ENCODE peak calls at places on chromosomes 12 and 14, in four cellular contexts. One of them, this sample, is unnamed.

GRCh38 chr12:94336201-94336915 is 123.3 kb downstream of the CEP83 start:
- DNase-seq in GM23338: no peak
- DNase-seq in ovary: no peak
- DNase-seq in left ventricle myocardium inferior: no peak
- DNase-seq in this sample: peak

GRCh38 chr12:131773582-131774221 is 54.5 kb upstream of the MMP17 start:
- DNase-seq in ovary: no peak
- DNase-seq in left ventricle myocardium inferior: no peak
- DNase-seq in GM23338: peak
- DNase-seq in this sample: no peak

GRCh38 chr12:8038659-8039114 is 6.2 kb downstream of the FOXJ2 start:
- DNase-seq in ovary: no peak
- DNase-seq in GM23338: peak
- DNase-seq in left ventricle myocardium inferior: peak
- DNase-seq in this sample: peak

GRCh38 chr14:84535491-84535890 is 994.5 kb upstream of the FLRT2 start:
- DNase-seq in ovary: no peak
- DNase-seq in left ventricle myocardium inferior: no peak
- DNase-seq in GM23338: no peak
- DNase-seq in this sample: no peak

GRCh38 chr14:89214221-89214965 is 202.6 kb downstream of the FOXN3 start:
- DNase-seq in left ventricle myocardium inferior: peak
- DNase-seq in GM23338: peak
- DNase-seq in ovary: no peak
- DNase-seq in this sample: peak

GRCh38 chr14:21086908-21087293 is 11.6 kb downstream of the ZNF219 start:
- DNase-seq in left ventricle myocardium inferior: no peak
- DNase-seq in GM23338: no peak
- DNase-seq in ovary: no peak
- DNase-seq in this sample: no peak

GRCh38 chr14:69694730-69695663 is 71.9 kb upstream of the SRSF5 start:
- DNase-seq in ovary: no peak
- DNase-seq in GM23338: no peak
- DNase-seq in left ventricle myocardium inferior: no peak
- DNase-seq in this sample: peak

GRCh38 chr14:61197416-61197815 is 83.7 kb downstream of the TMEM30B start:
- DNase-seq in GM23338: no peak
- DNase-seq in left ventricle myocardium inferior: no peak
- DNase-seq in ovary: no peak
- DNase-seq in this sample: no peak

GRCh38 chr14:69921052-69921451 is 41.8 kb downstream of the SMOC1 start:
- DNase-seq in left ventricle myocardium inferior: no peak
- DNase-seq in ovary: no peak
- DNase-seq in GM23338: no peak
- DNase-seq in this sample: peak

GRCh38 chr12:47777741-47778558 is 4.9 kb downstream of the SLC48A1 start:
- DNase-seq in ovary: no peak
- DNase-seq in GM23338: no peak
- DNase-seq in left ventricle myocardium inferior: peak
- DNase-seq in this sample: no peak

GRCh38 chr14:45253070-45253753 is at the start of gene MIS18BP1:
- DNase-seq in ovary: peak
- DNase-seq in GM23338: peak
- DNase-seq in left ventricle myocardium inferior: peak
- DNase-seq in this sample: peak

GRCh38 chr12:50222275-50222783 is 55.2 kb upstream of the CERS5 start:
- DNase-seq in ovary: peak
- DNase-seq in GM23338: peak
- DNase-seq in left ventricle myocardium inferior: peak
- DNase-seq in this sample: peak

GRCh38 chr12:86154620-86155019 is 101.6 kb downstream of the MGAT4C start:
- DNase-seq in left ventricle myocardium inferior: no peak
- DNase-seq in GM23338: no peak
- DNase-seq in ovary: no peak
- DNase-seq in this sample: no peak

GRCh38 chr12:43329381-43329780 is 222.6 kb downstream of the ADAMTS20 start:
- DNase-seq in GM23338: no peak
- DNase-seq in ovary: no peak
- DNase-seq in left ventricle myocardium inferior: no peak
- DNase-seq in this sample: no peak

GRCh38 chr12:132517013-132517739 is 27.2 kb downstream of the FBRSL1 start:
- DNase-seq in GM23338: no peak
- DNase-seq in left ventricle myocardium inferior: no peak
- DNase-seq in ovary: no peak
- DNase-seq in this sample: no peak

GRCh38 chr12:94615284-94616216 is 34.8 kb downstream of the TMCC3 start:
- DNase-seq in GM23338: no peak
- DNase-seq in left ventricle myocardium inferior: peak
- DNase-seq in ovary: no peak
- DNase-seq in this sample: peak

GRCh38 chr12:93572712-93573551 is 457 bp downstream of the SOCS2 start:
- DNase-seq in left ventricle myocardium inferior: peak
- DNase-seq in GM23338: peak
- DNase-seq in ovary: peak
- DNase-seq in this sample: peak

GRCh38 chr14:36659010-36659821 is 2.4 kb upstream of the PAX9 start:
- DNase-seq in left ventricle myocardium inferior: no peak
- DNase-seq in ovary: no peak
- DNase-seq in GM23338: no peak
- DNase-seq in this sample: peak

GRCh38 chr14:93977790-93978581 is 1.6 kb upstream of the ASB2 start:
- DNase-seq in GM23338: no peak
- DNase-seq in ovary: no peak
- DNase-seq in left ventricle myocardium inferior: no peak
- DNase-seq in this sample: no peak

GRCh38 chr14:102144914-102145313 is 5.2 kb downstream of the WDR20 start:
- DNase-seq in ovary: no peak
- DNase-seq in GM23338: no peak
- DNase-seq in left ventricle myocardium inferior: no peak
- DNase-seq in this sample: no peak

GRCh38 chr12:19453961-19454360 is 14.7 kb downstream of the AEBP2 start:
- DNase-seq in left ventricle myocardium inferior: no peak
- DNase-seq in ovary: no peak
- DNase-seq in GM23338: no peak
- DNase-seq in this sample: no peak

GRCh38 chr14:96901227-96901626 is 104.0 kb downstream of the VRK1 start:
- DNase-seq in ovary: no peak
- DNase-seq in GM23338: no peak
- DNase-seq in left ventricle myocardium inferior: no peak
- DNase-seq in this sample: no peak

GRCh38 chr14:92352158-92352985 is 29.4 kb downstream of the SLC24A4 start:
- DNase-seq in ovary: no peak
- DNase-seq in GM23338: peak
- DNase-seq in left ventricle myocardium inferior: no peak
- DNase-seq in this sample: peak

GRCh38 chr12:4821000-4821399 is 88.7 kb upstream of the KCNA1 start:
- DNase-seq in left ventricle myocardium inferior: no peak
- DNase-seq in ovary: no peak
- DNase-seq in GM23338: no peak
- DNase-seq in this sample: no peak

GRCh38 chr12:57126561-57126960 is 1.7 kb upstream of the LRP1 start:
- DNase-seq in left ventricle myocardium inferior: no peak
- DNase-seq in ovary: no peak
- DNase-seq in GM23338: no peak
- DNase-seq in this sample: no peak

GRCh38 chr12:87802721-87803011 is 226.5 kb downstream of the C12orf50 start:
- DNase-seq in left ventricle myocardium inferior: no peak
- DNase-seq in ovary: no peak
- DNase-seq in GM23338: no peak
- DNase-seq in this sample: no peak

GRCh38 chr14:100594625-100594951 is 7.4 kb upstream of the BEGAIN start:
- DNase-seq in left ventricle myocardium inferior: peak
- DNase-seq in GM23338: no peak
- DNase-seq in ovary: no peak
- DNase-seq in this sample: no peak

GRCh38 chr14:59358105-59358504 is 107.1 kb downstream of the GPR135 start:
- DNase-seq in GM23338: peak
- DNase-seq in ovary: no peak
- DNase-seq in left ventricle myocardium inferior: peak
- DNase-seq in this sample: peak

GRCh38 chr12:28089363-28089762 is 100.9 kb upstream of the CCDC91 start:
- DNase-seq in left ventricle myocardium inferior: no peak
- DNase-seq in GM23338: peak
- DNase-seq in ovary: no peak
- DNase-seq in this sample: peak

GRCh38 chr12:3097186-3097804 is 20.1 kb downstream of the TSPAN9 start:
- DNase-seq in ovary: peak
- DNase-seq in left ventricle myocardium inferior: peak
- DNase-seq in GM23338: no peak
- DNase-seq in this sample: no peak

GRCh38 chr12:685388-685787 is 22.1 kb upstream of the NINJ2 start:
- DNase-seq in GM23338: no peak
- DNase-seq in left ventricle myocardium inferior: no peak
- DNase-seq in ovary: no peak
- DNase-seq in this sample: peak

GRCh38 chr12:114141916-114142564 is 175.9 kb upstream of the RBM19 start:
- DNase-seq in left ventricle myocardium inferior: no peak
- DNase-seq in GM23338: peak
- DNase-seq in ovary: no peak
- DNase-seq in this sample: no peak

GRCh38 chr12:109944975-109945374 is 44.9 kb downstream of the TCHP start:
- DNase-seq in ovary: peak
- DNase-seq in left ventricle myocardium inferior: no peak
- DNase-seq in GM23338: peak
- DNase-seq in this sample: peak

GRCh38 chr14:55579724-55580400 is at the start of gene KTN1:
- DNase-seq in left ventricle myocardium inferior: peak
- DNase-seq in ovary: peak
- DNase-seq in GM23338: peak
- DNase-seq in this sample: peak

GRCh38 chr12:108418162-108418561 is 79.1 kb upstream of the CMKLR1 start:
- DNase-seq in ovary: no peak
- DNase-seq in left ventricle myocardium inferior: no peak
- DNase-seq in GM23338: no peak
- DNase-seq in this sample: no peak

GRCh38 chr12:7068240-7068993 is 7.9 kb downstream of the C1S start:
- DNase-seq in ovary: no peak
- DNase-seq in GM23338: no peak
- DNase-seq in left ventricle myocardium inferior: peak
- DNase-seq in this sample: peak

DNA sequence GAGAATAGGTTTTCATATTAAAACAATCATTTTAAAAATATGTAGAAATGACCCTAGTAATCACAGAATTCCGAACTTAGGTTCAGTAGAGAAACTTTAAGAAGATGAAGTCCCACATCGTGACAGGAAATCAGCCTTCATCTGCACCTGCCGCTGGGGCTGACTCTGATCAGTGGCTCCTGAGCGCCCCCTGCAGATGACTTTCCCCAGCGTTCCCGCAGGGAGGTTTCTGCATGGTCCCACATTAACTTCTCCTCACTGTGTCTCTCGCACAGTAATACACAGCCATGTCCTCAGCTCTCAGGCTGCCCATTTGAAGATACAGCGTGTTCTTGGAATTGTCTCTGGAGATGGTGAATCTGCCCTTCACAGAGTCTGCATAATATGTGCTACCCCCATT is 1131.1 kb downstream of the TMEM121 start:
- DNase-seq in GM23338: no peak
- DNase-seq in ovary: no peak
- DNase-seq in left ventricle myocardium inferior: no peak
- DNase-seq in this sample: no peak
- TF ChIP-seq CTCF in GM23338: no peak
- TF ChIP-seq CTCF in ovary: no peak
- TF ChIP-seq CTCF in left ventricle myocardium inferior: no peak
- TF ChIP-seq CTCF in this sample: no peak

DNA sequence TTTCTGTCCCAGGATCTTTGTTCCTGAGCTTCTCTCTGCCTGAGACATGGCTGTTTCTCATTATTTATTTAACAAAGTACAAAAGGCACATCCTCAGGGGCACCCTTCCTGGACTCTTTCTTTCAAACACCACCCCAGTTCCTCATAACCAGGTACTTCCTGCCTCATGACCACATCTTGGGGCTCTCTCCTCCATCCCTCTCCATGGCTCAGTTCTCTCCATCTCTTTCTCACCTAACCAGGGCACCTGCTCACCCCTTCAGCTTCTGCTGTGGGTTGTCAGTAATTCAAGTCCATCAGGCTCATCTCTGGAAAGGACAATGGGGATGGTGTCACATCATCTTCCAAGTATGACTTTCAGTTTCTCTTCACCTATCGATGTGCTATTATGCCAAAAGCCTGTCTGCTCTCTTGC is 670.5 kb upstream of the TBX3 start:
- DNase-seq in left ventricle myocardium inferior: no peak
- DNase-seq in ovary: no peak
- DNase-seq in GM23338: no peak
- DNase-seq in this sample: peak
- H3K4me3 ChIP-seq in left ventricle myocardium inferior: peak
- H3K4me3 ChIP-seq in ovary: peak
- H3K4me3 ChIP-seq in GM23338: no peak
- H3K4me3 ChIP-seq in this sample: peak

GRCh38 chr14:39704581-39704980 is 272.3 kb upstream of the FBXO33 start:
- DNase-seq in ovary: no peak
- DNase-seq in left ventricle myocardium inferior: no peak
- DNase-seq in GM23338: no peak
- DNase-seq in this sample: no peak
- TF ChIP-seq CTCF in ovary: no peak
- TF ChIP-seq CTCF in left ventricle myocardium inferior: peak
- TF ChIP-seq CTCF in GM23338: no peak
- TF ChIP-seq CTCF in this sample: no peak

DNA sequence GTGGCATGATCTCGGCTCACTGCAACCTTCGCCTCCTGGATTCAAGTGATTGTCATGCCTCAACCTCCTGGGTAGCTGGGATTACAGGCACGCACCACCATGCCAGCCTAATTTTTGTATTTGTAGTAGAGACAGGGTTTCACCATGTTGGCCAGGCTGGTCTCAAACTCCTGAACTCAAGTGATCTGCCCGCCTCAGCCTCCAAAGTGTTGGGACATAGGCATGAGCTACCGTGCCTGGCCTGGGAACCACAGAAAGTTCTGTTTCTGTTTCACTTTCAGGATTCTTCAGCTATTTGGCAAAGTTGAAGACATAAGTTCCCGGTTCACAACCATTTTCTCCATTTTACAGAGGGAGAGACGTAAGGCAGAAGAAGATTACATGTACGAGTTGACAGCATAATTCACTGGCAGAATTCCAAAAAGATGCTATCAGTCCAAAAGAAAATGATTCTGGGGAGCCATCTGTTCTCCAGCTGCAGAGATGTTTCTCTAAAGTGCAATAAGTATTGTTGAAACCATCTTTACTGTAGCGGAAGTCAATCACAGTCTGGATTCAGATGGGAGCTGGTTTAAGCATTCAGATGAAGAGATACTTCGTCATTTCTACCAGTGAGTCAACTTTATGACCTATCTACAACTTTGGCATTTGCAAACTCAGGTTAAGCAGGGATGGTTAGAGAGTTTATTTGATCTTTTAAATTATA is 8.1 kb upstream of the RNF34 start:
- DNase-seq in left ventricle myocardium inferior: no peak
- DNase-seq in GM23338: no peak
- DNase-seq in ovary: no peak
- DNase-seq in this sample: no peak
- H3K4me3 ChIP-seq in left ventricle myocardium inferior: peak
- H3K4me3 ChIP-seq in GM23338: no peak
- H3K4me3 ChIP-seq in ovary: no peak
- H3K4me3 ChIP-seq in this sample: no peak